ENCODE peak calls at places on chromosomes 4 and X, in seven cellular contexts. B, G, E, D, K, P and O are unnamed samples.

GRCh38 chrX:153731117-153731844 is 6.6 kb downstream of the ABCD1 start:
- DNase-seq in E (no peak), D (no peak), P (no peak), B (no peak), K (no peak), G (no peak), O (peak)

GRCh38 chr4:95640337-95640736 is 91.6 kb upstream of the UNC5C start:
- DNase-seq in K (no peak), B (no peak), D (no peak), E (no peak), P (no peak), G (no peak), O (no peak)

GRCh38 chr4:168601899-168602298 is 105.0 kb downstream of the PALLD start:
- DNase-seq in B (no peak), K (no peak), G (no peak), P (no peak), D (no peak), E (no peak), O (no peak)

GRCh38 chrX:67651437-67652142 is 107.8 kb downstream of the AR start:
- DNase-seq in E (no peak), B (no peak), D (no peak), K (no peak), G (no peak), P (no peak), O (no peak)

GRCh38 chrX:65690057-65690855 is 22.8 kb downstream of the MSN start:
- DNase-seq in B (no peak), D (peak), E (no peak), G (peak), K (no peak), P (no peak), O (peak)

GRCh38 chr4:183396187-183396738 is 48.2 kb upstream of the CDKN2AIP start:
- DNase-seq in G (no peak), D (peak), E (no peak), B (no peak), P (no peak), K (no peak), O (no peak)

GRCh38 chrX:77070108-77070918 is 376.9 kb upstream of the FGF16 start:
- DNase-seq in B (no peak), D (no peak), E (no peak), G (no peak), P (no peak), K (no peak), O (no peak)

GRCh38 chrX:50756276-50756675 is 57.7 kb downstream of the SHROOM4 start:
- DNase-seq in D (peak), E (no peak), G (no peak), P (no peak), B (no peak), K (no peak), O (no peak)

GRCh38 chr4:156194896-156195295 is 241.2 kb upstream of the CTSO start:
- DNase-seq in K (no peak), D (peak), B (no peak), P (no peak), E (no peak), G (no peak), O (no peak)

GRCh38 chr4:156195914-156196313 is 242.2 kb upstream of the CTSO start:
- DNase-seq in K (no peak), E (no peak), P (no peak), G (no peak), B (no peak), D (no peak), O (no peak)

GRCh38 chr4:156196722-156197121 is 243.1 kb upstream of the CTSO start:
- DNase-seq in B (no peak), D (no peak), K (no peak), G (no peak), E (no peak), P (no peak), O (no peak)

GRCh38 chr4:156198511-156198910 is 244.8 kb upstream of the CTSO start:
- DNase-seq in G (no peak), D (no peak), P (no peak), E (no peak), B (no peak), K (no peak), O (no peak)

DNA sequence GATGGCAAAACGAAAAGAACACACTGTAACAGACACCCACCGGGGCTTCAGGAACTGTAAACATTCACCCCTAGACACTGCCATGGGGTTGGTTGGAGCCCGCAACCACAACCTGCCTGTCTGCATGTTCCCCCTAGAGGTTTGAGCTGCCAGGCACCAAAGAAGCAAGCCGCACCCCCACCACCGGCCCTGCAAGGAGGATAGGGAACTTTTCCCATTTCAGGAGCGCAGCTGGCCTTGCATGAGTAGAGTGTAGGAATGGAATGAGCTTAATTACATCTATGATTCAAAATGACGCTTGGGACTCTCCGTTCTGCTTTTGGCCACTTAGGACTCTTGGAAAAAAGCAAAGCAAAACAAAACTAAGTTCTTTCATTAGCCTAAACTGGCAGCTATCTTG is 243.6 kb upstream of the CTSO start:
- DNase-seq in P (no peak), E (no peak), D (no peak), K (no peak), G (no peak), B (no peak), O (no peak)
- TF ChIP-seq CTCF in P (no peak), E (no peak), D (no peak), K (no peak), G (no peak), B (no peak), O (no peak)

DNA sequence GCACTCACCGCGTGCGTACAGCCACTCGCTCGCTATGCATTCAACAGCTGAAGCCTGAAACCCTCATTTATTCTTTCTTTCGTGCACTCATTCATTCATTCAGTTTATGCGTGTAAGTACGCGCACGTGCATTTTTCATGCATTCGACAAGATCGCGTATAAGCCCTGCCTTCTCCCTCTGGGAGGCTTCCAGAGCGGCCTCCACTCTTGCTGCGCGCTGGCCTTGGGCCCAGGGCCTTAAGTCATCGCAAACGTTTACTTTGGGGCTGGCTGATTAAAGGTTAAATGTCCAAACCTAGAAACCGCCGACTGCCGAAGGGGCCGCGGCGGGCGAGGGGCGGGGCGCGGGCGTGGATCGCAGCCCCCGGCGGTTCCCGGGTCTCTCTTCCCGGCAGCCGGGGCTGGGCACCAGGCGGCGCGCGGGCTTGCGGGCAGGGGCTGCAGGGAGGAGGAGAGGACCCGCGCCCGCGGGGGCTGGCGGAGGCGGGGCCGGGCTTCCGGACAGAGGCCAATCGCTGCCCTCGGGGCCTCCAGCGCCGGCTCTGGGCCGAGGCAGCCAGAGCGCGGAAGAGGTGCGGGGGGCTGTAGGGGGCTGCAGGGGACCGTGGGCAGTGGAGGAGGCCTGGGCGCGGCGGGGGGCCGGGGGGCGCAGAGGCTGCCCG is at the start of gene GYG2:
- DNase-seq in D (no peak), B (no peak), G (no peak), K (no peak), E (peak), P (no peak), O (peak)
- TF ChIP-seq CTCF in D (no peak), B (no peak), G (no peak), K (no peak), E (no peak), P (no peak), O (no peak)

DNA sequence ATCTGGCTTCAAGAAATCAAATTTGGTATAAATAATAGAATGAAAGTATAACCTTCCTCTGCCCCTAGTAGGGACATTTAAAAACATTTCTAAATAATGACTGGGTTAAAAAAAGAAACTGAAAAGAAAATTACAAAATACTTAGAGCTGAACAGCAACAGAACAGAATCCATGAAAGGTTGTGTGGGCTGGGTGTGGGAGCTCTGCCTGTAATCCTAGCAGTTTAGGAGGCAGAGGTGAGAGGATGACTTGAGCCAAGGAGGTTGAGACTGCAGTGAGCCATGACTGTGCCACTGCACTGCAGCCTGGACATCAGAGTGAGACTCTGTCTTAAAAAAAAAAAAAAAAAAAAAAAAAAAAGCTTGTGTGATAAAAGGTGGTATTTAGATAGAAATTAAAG is 12.3 kb upstream of the ZFX start:
- DNase-seq in G (no peak), P (no peak), B (no peak), K (no peak), D (no peak), E (no peak), O (no peak)
- TF ChIP-seq CTCF in G (no peak), P (no peak), B (no peak), K (no peak), D (no peak), E (no peak), O (no peak)

DNA sequence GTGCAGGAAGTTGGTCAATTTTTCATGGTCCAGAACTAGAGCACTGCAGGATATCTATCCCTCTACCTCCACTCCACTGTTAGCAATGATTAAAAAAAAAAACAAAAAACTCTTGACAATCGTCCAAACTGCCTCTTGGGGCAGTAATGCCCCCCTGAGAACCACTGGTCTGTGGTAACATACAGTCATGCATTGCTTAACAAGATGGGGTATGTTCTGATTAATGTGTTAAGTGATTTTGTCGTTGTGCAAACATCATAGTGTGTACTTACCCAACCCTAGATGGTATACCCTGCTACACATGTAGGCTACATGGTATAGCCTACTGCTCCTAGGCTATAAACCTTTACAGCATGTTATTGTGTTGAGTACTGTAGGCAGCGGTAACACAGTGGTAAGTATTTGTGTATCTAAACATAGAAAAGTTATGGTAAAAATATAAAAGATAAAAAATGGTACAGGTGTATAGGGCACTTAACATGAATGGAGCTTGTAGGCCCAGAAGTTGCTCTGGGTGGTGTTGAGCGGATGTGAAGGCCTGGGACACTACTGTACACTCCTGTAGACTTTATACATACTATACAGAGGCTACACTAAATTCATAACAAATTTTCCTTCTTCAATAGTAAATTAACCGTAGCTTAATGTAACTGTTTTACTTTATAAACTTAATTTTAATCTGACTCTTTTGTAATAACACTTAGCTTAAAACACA is 34.1 kb downstream of the ART3 start:
- DNase-seq in G (no peak), B (no peak), E (no peak), D (peak), K (no peak), P (no peak), O (peak)
- TF ChIP-seq CTCF in G (no peak), B (no peak), E (no peak), D (no peak), K (no peak), P (no peak), O (no peak)